ENCODE peak calls at places on chromosomes 13 and 19, in six cellular contexts. D is choroid plexus epithelial cell, X is esophagus squamous epithelium, E is NCI-H1436 treated with DMSO at 0.1 percent for 48 hours, I is H54, U is iPS-NIHi11. L is an unnamed sample.

GRCh38 chr19:41330946-41331678 is 21.1 kb downstream of the CCDC97 start:
- DNase-seq in I (no peak), U (no peak), E (no peak), D (no peak), X (no peak), L (no peak)

GRCh38 chr19:17488593-17489391 is 18.5 kb downstream of the SLC27A1 start:
- DNase-seq in I (no peak), U (peak; percentile 89), D (no peak), X (no peak), E (no peak), L (peak; percentile 96)

GRCh38 chr13:39607876-39608275 is 4.9 kb upstream of the LHFPL6 start:
- DNase-seq in D (no peak), E (no peak), I (no peak), U (no peak), X (no peak), L (no peak)

GRCh38 chr13:44015133-44015532 is 135.4 kb downstream of the LACC1 start:
- DNase-seq in E (no peak), D (no peak), X (no peak), U (no peak), I (no peak), L (no peak)

GRCh38 chr19:18197306-18197705 is 4.3 kb downstream of the MPV17L2 start:
- DNase-seq in I (no peak), U (no peak), X (no peak), E (no peak), D (no peak), L (no peak)

GRCh38 chr19:7756258-7756657 is 6.8 kb upstream of the CLEC4M start:
- DNase-seq in I (no peak), D (no peak), U (no peak), X (no peak), E (no peak), L (no peak)

GRCh38 chr13:97020689-97021240 is 26.5 kb upstream of the OXGR1 start:
- DNase-seq in U (no peak), I (no peak), D (no peak), X (no peak), E (no peak), L (no peak)

GRCh38 chr19:30070970-30071632 is 129.1 kb downstream of the URI1 start:
- DNase-seq in I (no peak), E (no peak), D (no peak), X (no peak), U (no peak), L (no peak)

GRCh38 chr13:36998624-36999041 is 507 bp downstream of the ALG5 start:
- DNase-seq in X (no peak), I (no peak), U (peak; percentile 44), E (no peak), D (no peak), L (peak; percentile 47)

GRCh38 chr13:24284876-24285275 is 24.5 kb upstream of the C1QTNF9 start:
- DNase-seq in X (no peak), I (no peak), D (no peak), U (no peak), E (no peak), L (no peak)

GRCh38 chr19:41537789-41538188 is 38.2 kb upstream of the CEACAM21 start:
- DNase-seq in D (peak; percentile 61), U (no peak), E (no peak), X (no peak), I (no peak), L (no peak)

GRCh38 chr19:12872255-12872654 is 9.0 kb downstream of the DNASE2 start:
- DNase-seq in U (peak; percentile 15), E (no peak), X (no peak), I (no peak), D (no peak), L (no peak)

GRCh38 chr13:42553098-42554046 is 20.6 kb upstream of the TNFSF11 start:
- DNase-seq in X (no peak), D (peak; percentile 94), E (no peak), I (no peak), U (no peak), L (no peak)

GRCh38 chr13:98508280-98509074 is 68.4 kb downstream of the STK24 start:
- DNase-seq in X (no peak), U (no peak), D (peak; percentile 93), E (no peak), I (no peak), L (no peak)

GRCh38 chr19:55369651-55370304 is 485 bp downstream of the IL11 start:
- DNase-seq in E (no peak), I (peak; percentile 99), X (no peak), D (peak; percentile 72), U (peak; percentile 93), L (peak; percentile 87)

GRCh38 chr13:33758113-33758512 is 59.8 kb upstream of the RFC3 start:
- DNase-seq in D (no peak), U (no peak), X (no peak), I (no peak), E (no peak), L (no peak)

GRCh38 chr13:56561327-56561726 is 579.4 kb upstream of the PRR20A start:
- DNase-seq in X (no peak), E (no peak), D (no peak), U (peak; percentile 5), I (no peak), L (peak; percentile 20)

GRCh38 chr13:75091707-75092106 is 390.3 kb downstream of the TBC1D4 start:
- DNase-seq in I (no peak), E (no peak), X (no peak), U (no peak), D (no peak), L (no peak)

GRCh38 chr13:23695711-23696512 is 125.7 kb downstream of the TNFRSF19 start:
- DNase-seq in D (no peak), I (no peak), E (no peak), X (peak; percentile 16), U (no peak), L (no peak)

GRCh38 chr13:41268764-41269163 is 5.4 kb upstream of the MTRF1 start:
- DNase-seq in X (no peak), U (no peak), I (no peak), E (no peak), D (peak; percentile 24), L (peak; percentile 59)

L was measured in neural progenitor cell.